ENCODE peak calls at places on chromosomes 12 and 14, in four cellular contexts. One of them, this sample, is unnamed. For H3K27me3, the result is how much of the 10 kb centered on the place peaks cover.

GRCh38 chr12:7339675-7340074 is 35.8 kb downstream of the ACSM4 start:
- DNase-seq in endothelial cell of umbilical vein: no peak
- DNase-seq in adrenal gland: no peak
- DNase-seq in tibial nerve: no peak
- DNase-seq in this sample: no peak

GRCh38 chr12:21392384-21392783 is 19.7 kb downstream of the IAPP start:
- DNase-seq in endothelial cell of umbilical vein: no peak
- DNase-seq in adrenal gland: no peak
- DNase-seq in tibial nerve: no peak
- DNase-seq in this sample: no peak

GRCh38 chr14:68874746-68875155 is 81.9 kb upstream of the ZFP36L1 start:
- DNase-seq in endothelial cell of umbilical vein: no peak
- DNase-seq in adrenal gland: no peak
- DNase-seq in tibial nerve: no peak
- DNase-seq in this sample: no peak

GRCh38 chr14:71956920-71957563 is 24.8 kb downstream of the RGS6 start:
- DNase-seq in endothelial cell of umbilical vein: no peak
- DNase-seq in adrenal gland: no peak
- DNase-seq in tibial nerve: no peak
- DNase-seq in this sample: no peak

GRCh38 chr12:80107221-80107620 is 7.9 kb downstream of the OTOGL start:
- DNase-seq in endothelial cell of umbilical vein: no peak
- DNase-seq in adrenal gland: no peak
- DNase-seq in tibial nerve: no peak
- DNase-seq in this sample: no peak

GRCh38 chr14:34147461-34147860 is 196.6 kb upstream of the EGLN3 start:
- DNase-seq in endothelial cell of umbilical vein: no peak
- DNase-seq in adrenal gland: no peak
- DNase-seq in tibial nerve: no peak
- DNase-seq in this sample: no peak

GRCh38 chr14:96852823-96853422 is 55.7 kb downstream of the VRK1 start:
- DNase-seq in endothelial cell of umbilical vein: peak
- DNase-seq in adrenal gland: peak
- DNase-seq in tibial nerve: no peak
- DNase-seq in this sample: no peak

GRCh38 chr12:44375694-44376093 is 500.4 kb downstream of the NELL2 start:
- DNase-seq in endothelial cell of umbilical vein: no peak
- DNase-seq in adrenal gland: no peak
- DNase-seq in tibial nerve: no peak
- DNase-seq in this sample: no peak

GRCh38 chr14:101119830-101120571 is 216.5 kb upstream of the RTL1 start:
- DNase-seq in endothelial cell of umbilical vein: no peak
- DNase-seq in adrenal gland: no peak
- DNase-seq in tibial nerve: no peak
- DNase-seq in this sample: no peak

GRCh38 chr12:124259168-124260066 is 35.5 kb upstream of the RFLNA start:
- DNase-seq in endothelial cell of umbilical vein: no peak
- DNase-seq in adrenal gland: peak
- DNase-seq in tibial nerve: no peak
- DNase-seq in this sample: no peak

GRCh38 chr14:95523051-95523817 is 6.8 kb upstream of the SYNE3 start:
- DNase-seq in endothelial cell of umbilical vein: no peak
- DNase-seq in adrenal gland: peak
- DNase-seq in tibial nerve: no peak
- DNase-seq in this sample: no peak

GRCh38 chr12:93974252-93974651 is 174.1 kb upstream of the PLXNC1 start:
- DNase-seq in endothelial cell of umbilical vein: no peak
- DNase-seq in adrenal gland: no peak
- DNase-seq in tibial nerve: no peak
- DNase-seq in this sample: no peak

GRCh38 chr12:93825926-93826599 is 148.9 kb downstream of the CRADD start:
- DNase-seq in endothelial cell of umbilical vein: peak
- DNase-seq in adrenal gland: no peak
- DNase-seq in tibial nerve: no peak
- DNase-seq in this sample: no peak

GRCh38 chr12:953776-954175 is 4.3 kb upstream of the RAD52 start:
- DNase-seq in endothelial cell of umbilical vein: peak
- DNase-seq in adrenal gland: no peak
- DNase-seq in tibial nerve: no peak
- DNase-seq in this sample: no peak

GRCh38 chr14:68687746-68688145 is 105.1 kb downstream of the ZFP36L1 start:
- DNase-seq in endothelial cell of umbilical vein: no peak
- DNase-seq in adrenal gland: no peak
- DNase-seq in tibial nerve: no peak
- DNase-seq in this sample: no peak

GRCh38 chr14:20986811-20987210 is 3.0 kb upstream of the METTL17 start:
- DNase-seq in endothelial cell of umbilical vein: peak
- DNase-seq in adrenal gland: peak
- DNase-seq in tibial nerve: no peak
- DNase-seq in this sample: no peak

GRCh38 chr14:58864751-58865519 is 227.2 kb downstream of the DACT1 start:
- DNase-seq in endothelial cell of umbilical vein: no peak
- DNase-seq in adrenal gland: no peak
- DNase-seq in tibial nerve: no peak
- DNase-seq in this sample: no peak

GRCh38 chr14:96037891-96038557 is 1.1 kb upstream of the C14orf132 start:
- DNase-seq in endothelial cell of umbilical vein: no peak
- DNase-seq in adrenal gland: peak
- DNase-seq in tibial nerve: peak
- DNase-seq in this sample: no peak

GRCh38 chr14:36773136-36773540 is 111.5 kb downstream of the PAX9 start:
- DNase-seq in endothelial cell of umbilical vein: no peak
- DNase-seq in adrenal gland: peak
- DNase-seq in tibial nerve: no peak
- DNase-seq in this sample: no peak

GRCh38 chr12:132366341-132366861 is 37.0 kb upstream of the GALNT9 start:
- DNase-seq in endothelial cell of umbilical vein: no peak
- DNase-seq in adrenal gland: peak
- DNase-seq in tibial nerve: no peak
- DNase-seq in this sample: no peak

GRCh38 chr12:48988030-48988649 is 10.0 kb downstream of the WNT1 start:
- DNase-seq in endothelial cell of umbilical vein: peak
- DNase-seq in adrenal gland: peak
- DNase-seq in tibial nerve: peak
- DNase-seq in this sample: peak

GRCh38 chr12:11794311-11794710 is 144.8 kb downstream of the ETV6 start:
- DNase-seq in endothelial cell of umbilical vein: no peak
- DNase-seq in adrenal gland: no peak
- DNase-seq in tibial nerve: no peak
- DNase-seq in this sample: no peak

GRCh38 chr14:96265387-96265786 is 9.4 kb downstream of the BDKRB1 start:
- DNase-seq in endothelial cell of umbilical vein: no peak
- DNase-seq in adrenal gland: no peak
- DNase-seq in tibial nerve: no peak
- DNase-seq in this sample: no peak

GRCh38 chr14:75450381-75451276 is 22.8 kb downstream of the JDP2 start:
- DNase-seq in endothelial cell of umbilical vein: peak
- DNase-seq in adrenal gland: peak
- DNase-seq in tibial nerve: no peak
- DNase-seq in this sample: no peak

GRCh38 chr12:42568952-42569916 is 20.3 kb downstream of the PRICKLE1 start:
- DNase-seq in endothelial cell of umbilical vein: peak
- DNase-seq in adrenal gland: no peak
- DNase-seq in tibial nerve: no peak
- DNase-seq in this sample: no peak

GRCh38 chr12:74365178-74365964 is 172.3 kb upstream of the ATXN7L3B start:
- DNase-seq in endothelial cell of umbilical vein: peak
- DNase-seq in adrenal gland: peak
- DNase-seq in tibial nerve: no peak
- DNase-seq in this sample: no peak

GRCh38 chr14:102277874-102278630 is 26.9 kb downstream of the MOK start:
- DNase-seq in endothelial cell of umbilical vein: no peak
- DNase-seq in adrenal gland: no peak
- DNase-seq in tibial nerve: no peak
- DNase-seq in this sample: no peak

GRCh38 chr12:52585951-52586350 is 12.3 kb upstream of the KRT74 start:
- DNase-seq in endothelial cell of umbilical vein: no peak
- DNase-seq in adrenal gland: no peak
- DNase-seq in tibial nerve: no peak
- DNase-seq in this sample: peak

DNA sequence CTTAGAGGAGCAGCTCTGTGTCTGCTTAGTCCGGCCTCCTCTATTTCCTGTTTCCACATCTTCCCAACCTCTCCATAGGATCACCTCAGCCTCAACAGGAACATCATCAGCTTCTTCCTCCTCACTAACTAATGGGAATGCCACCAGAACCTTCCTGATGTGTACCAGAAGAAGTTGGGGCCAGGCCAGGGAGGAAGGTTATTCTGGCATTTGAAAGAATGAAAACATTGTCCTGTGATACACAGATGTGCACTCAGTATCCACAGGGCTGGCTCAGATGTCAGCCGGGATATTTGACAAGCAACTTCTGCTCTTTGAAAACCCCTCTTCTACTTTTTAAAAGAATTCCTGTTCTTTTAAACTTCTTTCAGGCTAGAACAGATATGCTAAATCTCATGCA is 63.6 kb downstream of the TMEM30B start:
- DNase-seq in endothelial cell of umbilical vein: no peak
- DNase-seq in adrenal gland: no peak
- DNase-seq in tibial nerve: peak
- DNase-seq in this sample: no peak
- H3K27me3 ChIP-seq in endothelial cell of umbilical vein: under half
- H3K27me3 ChIP-seq in adrenal gland: under half
- H3K27me3 ChIP-seq in tibial nerve: under half
- H3K27me3 ChIP-seq in this sample: under half

GRCh38 chr14:91977909-91978308 is 30.4 kb upstream of the FBLN5 start:
- DNase-seq in endothelial cell of umbilical vein: no peak
- DNase-seq in adrenal gland: no peak
- DNase-seq in tibial nerve: no peak
- DNase-seq in this sample: no peak

GRCh38 chr14:91983571-91983970 is 36.1 kb upstream of the FBLN5 start:
- DNase-seq in endothelial cell of umbilical vein: peak
- DNase-seq in adrenal gland: no peak
- DNase-seq in tibial nerve: no peak
- DNase-seq in this sample: no peak

GRCh38 chr14:91985008-91985407 is 37.5 kb upstream of the FBLN5 start:
- DNase-seq in endothelial cell of umbilical vein: peak
- DNase-seq in adrenal gland: no peak
- DNase-seq in tibial nerve: no peak
- DNase-seq in this sample: no peak

GRCh38 chr14:91975763-91976162 is 28.3 kb upstream of the FBLN5 start:
- DNase-seq in endothelial cell of umbilical vein: no peak
- DNase-seq in adrenal gland: no peak
- DNase-seq in tibial nerve: no peak
- DNase-seq in this sample: no peak

GRCh38 chr14:91980157-91980556 is 32.7 kb upstream of the FBLN5 start:
- DNase-seq in endothelial cell of umbilical vein: peak
- DNase-seq in adrenal gland: no peak
- DNase-seq in tibial nerve: no peak
- DNase-seq in this sample: no peak
- H3K27ac ChIP-seq in endothelial cell of umbilical vein: peak
- H3K27ac ChIP-seq in adrenal gland: peak
- H3K27ac ChIP-seq in tibial nerve: no peak
- H3K27ac ChIP-seq in this sample: no peak

DNA sequence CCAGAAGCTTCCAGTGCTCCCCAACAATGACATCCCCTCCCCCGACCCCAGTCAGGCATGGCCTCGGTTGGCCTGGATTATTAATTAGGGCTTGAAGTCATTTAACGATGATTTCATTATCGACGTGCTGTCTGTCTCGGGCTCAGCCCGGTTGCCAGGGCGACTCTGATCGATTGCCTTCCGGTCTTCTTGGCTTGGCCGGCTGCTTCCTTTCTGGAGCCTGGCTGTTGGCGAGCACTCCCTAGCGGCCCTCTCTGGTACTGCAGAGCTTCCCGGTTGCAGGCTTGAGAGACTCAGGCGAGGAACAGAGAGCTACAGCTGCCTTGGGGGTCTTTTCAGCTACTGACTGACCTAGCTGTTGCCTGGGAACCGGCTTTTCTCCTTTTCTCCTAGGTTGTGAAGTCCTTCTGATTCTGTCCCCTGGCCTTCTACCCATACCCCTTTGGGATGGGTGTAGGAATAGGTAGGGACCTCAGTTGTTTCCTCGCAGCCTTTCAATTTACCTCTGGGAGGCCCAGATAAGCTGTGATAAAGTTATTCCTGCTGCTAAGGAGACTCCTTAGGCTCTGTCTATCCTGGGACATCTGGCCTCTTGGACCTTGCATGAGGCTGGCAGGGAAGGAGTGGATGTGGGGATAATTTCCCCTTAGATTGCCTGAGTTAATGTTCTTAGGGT is 5.5 kb upstream of the CISTR start:
- DNase-seq in endothelial cell of umbilical vein: peak
- DNase-seq in adrenal gland: peak
- DNase-seq in tibial nerve: peak
- DNase-seq in this sample: peak
- H3K27me3 ChIP-seq in endothelial cell of umbilical vein: half or more
- H3K27me3 ChIP-seq in adrenal gland: under half
- H3K27me3 ChIP-seq in tibial nerve: half or more
- H3K27me3 ChIP-seq in this sample: under half

GRCh38 chr12:19778111-19778688 is 338.9 kb downstream of the AEBP2 start:
- DNase-seq in endothelial cell of umbilical vein: peak
- DNase-seq in adrenal gland: no peak
- DNase-seq in tibial nerve: no peak
- DNase-seq in this sample: no peak

GRCh38 chr12:19780460-19780859 is 341.2 kb downstream of the AEBP2 start:
- DNase-seq in endothelial cell of umbilical vein: no peak
- DNase-seq in adrenal gland: no peak
- DNase-seq in tibial nerve: no peak
- DNase-seq in this sample: no peak

GRCh38 chr12:19778822-19779221 is 339.5 kb downstream of the AEBP2 start:
- DNase-seq in endothelial cell of umbilical vein: peak
- DNase-seq in adrenal gland: no peak
- DNase-seq in tibial nerve: no peak
- DNase-seq in this sample: no peak

GRCh38 chr12:19779393-19780056 is 340.2 kb downstream of the AEBP2 start:
- DNase-seq in endothelial cell of umbilical vein: no peak
- DNase-seq in adrenal gland: no peak
- DNase-seq in tibial nerve: no peak
- DNase-seq in this sample: no peak

DNA sequence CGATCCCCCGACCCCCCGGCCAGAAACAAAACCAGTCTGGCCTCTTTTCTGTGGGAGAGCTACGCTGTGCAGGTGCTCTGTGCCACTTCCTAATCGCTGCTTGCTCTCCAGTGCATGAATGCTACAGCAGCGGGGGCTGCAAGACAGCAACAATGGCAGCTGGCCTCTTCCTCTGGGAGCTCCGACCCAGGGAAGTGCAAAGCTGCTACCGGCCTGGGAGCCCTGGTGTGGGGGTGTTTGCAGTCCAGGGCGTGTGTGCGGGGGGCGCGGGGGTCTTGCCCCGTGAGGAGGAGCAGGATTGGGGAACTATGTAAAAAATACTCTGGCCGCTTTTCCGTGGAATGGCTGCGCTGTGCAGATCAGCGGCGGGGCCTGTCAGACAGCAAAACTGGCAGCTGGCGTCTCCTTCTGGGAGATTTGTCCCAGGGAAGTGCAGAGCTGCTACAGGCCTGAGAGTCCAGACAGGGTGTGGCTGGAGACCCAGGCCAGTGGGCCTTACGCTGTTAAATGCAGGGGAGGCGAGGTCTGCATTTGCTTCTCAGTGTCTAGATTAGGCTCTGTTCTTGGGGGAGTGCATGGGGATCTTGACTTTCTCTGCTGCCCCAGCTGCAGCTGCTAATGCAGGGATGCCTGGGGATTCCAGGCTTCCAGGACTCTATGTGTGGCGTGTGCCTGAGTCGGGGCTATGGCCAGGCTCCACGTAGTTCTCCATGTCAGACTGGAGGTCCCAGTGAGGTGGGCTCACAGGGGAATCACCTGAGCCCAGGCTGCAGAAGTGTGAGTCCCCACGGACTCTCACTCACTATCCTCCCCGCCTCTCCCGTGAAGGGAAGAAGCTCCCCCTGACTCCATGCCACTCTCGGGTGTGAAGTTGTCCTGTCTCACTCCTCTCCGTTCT is 344.5 kb downstream of the AEBP2 start:
- DNase-seq in endothelial cell of umbilical vein: no peak
- DNase-seq in adrenal gland: no peak
- DNase-seq in tibial nerve: no peak
- DNase-seq in this sample: no peak
- H3K27ac ChIP-seq in endothelial cell of umbilical vein: no peak
- H3K27ac ChIP-seq in adrenal gland: no peak
- H3K27ac ChIP-seq in tibial nerve: no peak
- H3K27ac ChIP-seq in this sample: no peak